ENCODE peak calls at places on chromosomes 6 and 20, in four cellular contexts. A, J, C and G are unnamed samples.

GRCh38 chr20:43969501-43969900 is 54.8 kb downstream of the TOX2 start:
- DNase-seq in A (no peak), J (no peak), C (no peak), G (no peak)

GRCh38 chr20:17558154-17558940 is 11.5 kb upstream of the DSTN start:
- DNase-seq in A (peak; percentile 95), J (peak; percentile 88), C (peak; percentile 65), G (peak; percentile 60)

GRCh38 chr6:30194797-30195690 is 18.2 kb downstream of the TRIM26 start:
- DNase-seq in A (no peak), J (no peak), C (no peak), G (no peak)

GRCh38 chr6:12718025-12718424 is 1.5 kb downstream of the PHACTR1 start:
- DNase-seq in A (no peak), J (no peak), C (no peak), G (no peak)

GRCh38 chr6:156410649-156411048 is 366.5 kb upstream of the ARID1B start:
- DNase-seq in A (peak; percentile 4), J (no peak), C (no peak), G (no peak)

GRCh38 chr6:161443868-161444267 is 170.0 kb upstream of the AGPAT4 start:
- DNase-seq in A (no peak), J (no peak), C (peak; percentile 42), G (peak; percentile 84)

GRCh38 chr6:134267917-134268361 is 50.0 kb downstream of the SGK1 start:
- DNase-seq in A (no peak), J (no peak), C (no peak), G (peak; percentile 82)

GRCh38 chr20:1494436-1494835 is 3.2 kb upstream of the SIRPB2 start:
- DNase-seq in A (no peak), J (no peak), C (no peak), G (no peak)

GRCh38 chr6:168368971-168369370 is 49.4 kb upstream of the DACT2 start:
- DNase-seq in A (no peak), J (no peak), C (no peak), G (no peak)

GRCh38 chr6:34953084-34954025 is 64.3 kb downstream of the ANKS1A start:
- DNase-seq in A (peak; percentile 70), J (peak; percentile 6), C (no peak), G (no peak)

GRCh38 chr6:21856844-21857243 is 263.3 kb downstream of the SOX4 start:
- DNase-seq in A (no peak), J (no peak), C (no peak), G (no peak)

GRCh38 chr20:63767456-63767855 is 27.9 kb downstream of the SLC2A4RG start:
- DNase-seq in A (no peak), J (no peak), C (no peak), G (no peak)

GRCh38 chr20:6829510-6830116 is 62.1 kb downstream of the BMP2 start:
- DNase-seq in A (peak; percentile 20), J (no peak), C (no peak), G (peak; percentile 41)

GRCh38 chr6:150369408-150369807 is 596 bp downstream of the IYD start:
- DNase-seq in A (no peak), J (no peak), C (no peak), G (no peak)

GRCh38 chr6:142303191-142303564 is 1.4 kb downstream of the ADGRG6 start:
- DNase-seq in A (no peak), J (no peak), C (no peak), G (no peak)

GRCh38 chr6:42394881-42395620 is 56.7 kb downstream of the TRERF1 start:
- DNase-seq in A (no peak), J (no peak), C (no peak), G (no peak)

GRCh38 chr6:135014353-135014832 is 40.2 kb downstream of the HBS1L start:
- DNase-seq in A (no peak), J (no peak), C (no peak), G (no peak)

GRCh38 chr6:38503032-38503784 is 136.5 kb downstream of the BTBD9 start:
- DNase-seq in A (no peak), J (no peak), C (no peak), G (no peak)

GRCh38 chr20:4272225-4272624 is 256.9 kb upstream of the RNF24 start:
- DNase-seq in A (no peak), J (no peak), C (no peak), G (no peak)

GRCh38 chr20:43762911-43763310 is 36.1 kb upstream of the GTSF1L start:
- DNase-seq in A (no peak), J (no peak), C (no peak), G (no peak)

GRCh38 chr6:107692351-107692750 is 131.8 kb downstream of the SCML4 start:
- DNase-seq in A (no peak), J (no peak), C (no peak), G (no peak)

GRCh38 chr20:56957737-56958553 is 308.5 kb downstream of the BMP7 start:
- DNase-seq in A (no peak), J (no peak), C (no peak), G (peak; percentile 60)

GRCh38 chr6:10725716-10726115 is 2.8 kb downstream of the TMEM14C start:
- DNase-seq in A (no peak), J (no peak), C (peak; percentile 29), G (no peak)

GRCh38 chr6:30060634-30060981 is 457 bp upstream of the POLR1H start:
- DNase-seq in A (no peak), J (no peak), C (peak; percentile 58), G (peak; percentile 50)

GRCh38 chr6:23783901-23784300 is 342.1 kb upstream of the NRSN1 start:
- DNase-seq in A (no peak), J (no peak), C (no peak), G (no peak)

GRCh38 chr6:149065658-149066556 is 251.6 kb upstream of the TAB2 start:
- DNase-seq in A (no peak), J (no peak), C (no peak), G (no peak)

GRCh38 chr6:45075246-45075645 is 252.9 kb upstream of the RUNX2 start:
- DNase-seq in A (peak; percentile 73), J (no peak), C (no peak), G (no peak)

GRCh38 chr6:47321582-47321981 is 11.9 kb upstream of the TNFRSF21 start:
- DNase-seq in A (no peak), J (no peak), C (peak; percentile 33), G (no peak)

DNA sequence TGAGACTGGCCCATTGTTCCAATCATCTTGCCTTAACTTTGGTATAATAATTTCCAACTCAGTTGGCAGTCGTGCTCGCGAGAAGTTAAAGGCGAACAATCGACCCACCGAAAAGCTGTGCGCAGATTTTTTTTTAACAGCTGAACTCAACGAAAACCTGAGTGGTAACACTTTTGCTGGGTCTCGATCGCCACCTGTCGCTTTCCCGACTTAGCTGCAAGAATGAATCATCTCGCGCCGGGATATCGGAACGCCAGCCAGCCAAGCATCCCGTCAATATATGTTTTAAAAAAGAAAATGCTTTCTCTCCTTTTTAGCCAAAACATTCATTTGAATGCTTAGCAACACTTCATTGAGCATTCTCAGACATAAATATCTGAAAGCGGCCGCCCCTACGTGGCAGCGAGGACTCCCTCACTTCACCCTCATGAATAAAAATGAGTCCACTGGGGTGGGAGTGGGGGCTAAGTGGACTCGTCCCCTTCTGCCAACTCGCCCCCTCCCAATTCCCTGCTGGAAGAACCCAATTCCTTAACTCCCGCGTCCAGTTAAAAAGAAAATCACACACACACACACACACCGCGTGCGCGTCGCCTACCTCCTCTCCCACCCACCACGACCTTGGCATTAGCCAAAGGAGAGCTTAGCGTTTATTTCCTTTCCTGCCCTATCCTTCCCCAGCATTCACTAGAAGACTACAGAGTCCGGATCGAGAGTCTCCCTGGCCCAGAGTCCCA is 1.5 kb downstream of the COL12A1 start:
- DNase-seq in A (peak; percentile 90), J (peak; percentile 86), C (peak; percentile 61), G (peak; percentile 92)
- TF ChIP-seq POLR2AphosphoS5 in A (no peak), J (no peak), C (no peak), G (no peak)

GRCh38 chr20:36523341-36523740 is 18.0 kb upstream of the MYL9 start:
- DNase-seq in A (peak; percentile 24), J (no peak), C (no peak), G (no peak)

GRCh38 chr20:36519944-36520343 is 21.4 kb upstream of the MYL9 start:
- DNase-seq in A (no peak), J (no peak), C (no peak), G (no peak)

GRCh38 chr20:36519012-36519719 is 22.2 kb upstream of the MYL9 start:
- DNase-seq in A (no peak), J (no peak), C (no peak), G (no peak)

GRCh38 chr20:36525620-36526365 is 15.5 kb upstream of the MYL9 start:
- DNase-seq in A (no peak), J (no peak), C (no peak), G (no peak)

DNA sequence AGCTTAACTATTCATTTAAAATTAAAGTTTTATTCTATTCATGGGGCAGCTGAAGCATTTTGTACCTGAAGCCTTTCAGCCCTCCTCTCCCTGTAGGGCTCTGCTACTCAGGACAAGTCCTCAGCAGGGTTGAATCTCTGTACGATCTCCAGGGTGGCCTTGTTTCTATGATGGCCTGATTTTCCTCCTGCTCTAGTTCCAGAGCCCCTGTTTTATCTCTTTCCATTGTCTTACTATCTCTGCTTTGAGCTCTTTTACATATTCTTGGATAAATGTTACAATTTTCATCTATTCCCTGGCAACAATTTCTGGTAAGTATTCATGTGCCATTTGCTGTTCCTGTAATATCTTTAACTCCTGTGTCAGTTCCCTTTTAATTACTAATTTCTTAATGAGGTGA is 19.8 kb upstream of the MYL9 start:
- DNase-seq in A (no peak), J (no peak), C (no peak), G (no peak)
- H3K27ac ChIP-seq in A (no peak overlapping the region), J (no peak overlapping the region), C (no peak overlapping the region), G (no peak overlapping the region)

DNA sequence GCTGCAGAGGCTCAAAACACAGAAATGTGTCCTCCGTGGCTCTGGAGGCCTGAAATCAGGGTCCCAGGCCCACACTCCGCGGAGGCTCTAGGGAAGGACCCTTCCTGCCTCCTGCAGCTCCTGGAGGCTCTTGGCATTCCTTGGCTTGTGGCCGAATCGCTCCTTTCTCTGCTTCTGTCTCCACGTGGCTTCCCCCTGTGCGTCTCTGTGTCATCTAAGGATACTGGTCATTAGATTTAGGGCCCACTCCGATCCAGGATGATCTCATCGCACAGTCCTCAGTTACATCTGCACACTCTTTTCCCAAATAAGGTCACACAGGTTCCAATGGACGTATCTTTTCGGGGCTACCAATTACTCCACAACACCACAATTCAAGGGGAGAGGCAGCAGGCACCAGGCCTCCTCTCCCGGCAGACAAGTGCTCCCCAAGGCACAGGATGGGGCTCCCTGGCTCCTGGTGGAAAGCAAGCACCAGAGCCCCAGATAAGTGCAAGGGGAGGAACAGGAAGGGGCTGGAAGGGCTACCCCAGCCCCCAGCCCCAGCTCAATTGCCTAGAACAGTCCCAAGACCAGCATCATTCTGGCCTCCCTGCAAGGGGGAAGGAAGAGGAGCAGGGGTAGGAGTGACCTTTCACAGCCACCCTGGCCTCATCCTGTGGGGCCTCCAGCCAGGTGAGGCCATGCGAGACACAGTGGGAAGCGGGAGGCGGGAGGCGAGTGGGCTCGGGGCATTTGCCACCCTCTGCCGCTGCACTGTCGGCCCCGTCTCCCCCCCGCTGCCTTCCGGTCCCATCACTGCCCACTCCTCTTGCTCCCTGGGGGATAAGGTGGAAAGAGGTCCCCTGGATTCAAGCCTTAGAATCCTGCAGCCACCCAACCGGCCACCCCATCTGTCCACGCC is 16.3 kb downstream of the NTSR1 start:
- DNase-seq in A (no peak), J (no peak), C (no peak), G (no peak)
- TF ChIP-seq EZH2 in A (no peak), J (no peak), C (no peak), G (no peak)

GRCh38 chr20:53085720-53086119 is 113.6 kb downstream of the TSHZ2 start:
- DNase-seq in A (no peak), J (no peak), C (no peak), G (no peak)

GRCh38 chr20:53084408-53084997 is 112.3 kb downstream of the TSHZ2 start:
- DNase-seq in A (no peak), J (no peak), C (no peak), G (no peak)

GRCh38 chr20:53088786-53089185 is 116.6 kb downstream of the TSHZ2 start:
- DNase-seq in A (no peak), J (no peak), C (no peak), G (no peak)

GRCh38 chr20:53089866-53090265 is 117.7 kb downstream of the TSHZ2 start:
- DNase-seq in A (no peak), J (no peak), C (no peak), G (no peak)

GRCh38 chr20:53087034-53087777 is 115.0 kb downstream of the TSHZ2 start:
- DNase-seq in A (no peak), J (no peak), C (no peak), G (no peak)
- TF ChIP-seq POLR2AphosphoS5 in A (no peak), J (no peak), C (no peak), G (no peak)